ENCODE peak calls at places on chromosomes 7 and 10, in four cellular contexts. G, Z, M and S are unnamed samples.

GRCh38 chr10:77909755-77910375 is 16.7 kb downstream of the DLG5 start:
- DNase-seq in G (no peak), Z (no peak), M (no peak), S (peak)

GRCh38 chr7:130144632-130145171 is 60.5 kb downstream of the TMEM209 start:
- DNase-seq in G (no peak), Z (no peak), M (peak), S (no peak)

GRCh38 chr7:128919881-128920789 is 9.6 kb upstream of the KCP start:
- DNase-seq in G (no peak), Z (no peak), M (no peak), S (no peak)

GRCh38 chr7:42907316-42907715 is 4.6 kb downstream of the C7orf25 start:
- DNase-seq in G (no peak), Z (no peak), M (no peak), S (no peak)

GRCh38 chr7:468681-469590 is 50.7 kb downstream of the PDGFA start:
- DNase-seq in G (no peak), Z (no peak), M (no peak), S (no peak)

GRCh38 chr7:6640246-6640721 is 3.2 kb downstream of the ZNF316 start:
- DNase-seq in G (no peak), Z (peak), M (no peak), S (no peak)

GRCh38 chr7:137343483-137343841 is at the start of gene PTN:
- DNase-seq in G (peak), Z (peak), M (peak), S (no peak)

GRCh38 chr7:5769571-5769970 is 11.9 kb downstream of the RNF216 start:
- DNase-seq in G (no peak), Z (no peak), M (no peak), S (no peak)

GRCh38 chr10:102959399-102959798 is 41.3 kb downstream of the CNNM2 start:
- DNase-seq in G (no peak), Z (no peak), M (no peak), S (no peak)

GRCh38 chr10:15462253-15462885 is 91.3 kb upstream of the FAM171A1 start:
- DNase-seq in G (no peak), Z (no peak), M (no peak), S (no peak)

GRCh38 chr10:82378146-82378545 is 503.2 kb downstream of the NRG3 start:
- DNase-seq in G (no peak), Z (no peak), M (no peak), S (no peak)

GRCh38 chr10:75165684-75166622 is 44.6 kb upstream of the VDAC2 start:
- DNase-seq in G (no peak), Z (no peak), M (no peak), S (no peak)

GRCh38 chr10:1186693-1186990 is 130.5 kb downstream of the WDR37 start:
- DNase-seq in G (no peak), Z (no peak), M (no peak), S (no peak)

GRCh38 chr10:119796039-119796438 is 70.2 kb downstream of the INPP5F start:
- DNase-seq in G (no peak), Z (no peak), M (no peak), S (no peak)

GRCh38 chr7:630539-630938 is 96.0 kb upstream of the DNAAF5 start:
- DNase-seq in G (no peak), Z (no peak), M (no peak), S (no peak)

GRCh38 chr10:100658269-100658668 is 87.1 kb upstream of the PAX2 start:
- DNase-seq in G (no peak), Z (no peak), M (no peak), S (no peak)

GRCh38 chr7:54781356-54781912 is 22.4 kb upstream of the SEC61G start:
- DNase-seq in G (no peak), Z (no peak), M (no peak), S (no peak)

GRCh38 chr10:68559251-68559650 is 886 bp upstream of the TET1 start:
- DNase-seq in G (no peak), Z (no peak), M (no peak), S (no peak)

GRCh38 chr7:150784954-150785353 is 15.2 kb downstream of the TMEM176B start:
- DNase-seq in G (no peak), Z (no peak), M (no peak), S (peak)

GRCh38 chr10:15168296-15168780 is at the start of gene NMT2:
- DNase-seq in G (peak), Z (no peak), M (peak), S (peak)

GRCh38 chr10:133035952-133036351 is 51.8 kb upstream of the ADGRA1 start:
- DNase-seq in G (no peak), Z (no peak), M (no peak), S (no peak)

GRCh38 chr7:2864204-2864985 is 20.3 kb upstream of the GNA12 start:
- DNase-seq in G (no peak), Z (no peak), M (no peak), S (peak)

GRCh38 chr10:123356101-123356500 is 201.9 kb downstream of the BUB3 start:
- DNase-seq in G (no peak), Z (no peak), M (no peak), S (no peak)

GRCh38 chr10:62268399-62269076 is at the start of gene RTKN2:
- DNase-seq in G (peak), Z (peak), M (peak), S (peak)

GRCh38 chr10:13346280-13346819 is 1.7 kb downstream of the SEPHS1 start:
- DNase-seq in G (no peak), Z (no peak), M (no peak), S (no peak)

GRCh38 chr7:29853072-29853471 is 46.8 kb downstream of the WIPF3 start:
- DNase-seq in G (no peak), Z (no peak), M (no peak), S (no peak)